ENCODE peak calls at places on chromosomes 12 and 14, in ten cellular contexts. One of them, this sample, is unnamed.
A peak's percentile ranks its signal among the peaks of the same experiment; 100 is the strongest.

GRCh38 chr12:122106891-122107660 is 28.5 kb downstream of the MLXIP start:
- DNase-seq in activated T-cell treated with anti-CD3 and anti-CD28 coated beads for 48 hours: no peak
- DNase-seq in SHP77: peak; percentile 62
- DNase-seq in Daoy: peak; percentile 82
- DNase-seq in stimulated activated CD4-positive, alpha-beta T cell treated with anti-CD3 and anti-CD28 coated beads, Interleukin-4, amount 100 ng/mL, for 48 hours: no peak
- DNase-seq in NCI-H524: no peak
- DNase-seq in T47D: no peak
- DNase-seq in effector CD8-positive, alpha-beta T cell: no peak
- DNase-seq in RCC 7860: peak; percentile 61
- DNase-seq in stimulated activated CD8-positive, alpha-beta memory T cell treated with anti-CD3 and anti-CD28 coated beads, Interleukin-4, amount 100 ng/mL, for 1 hour: no peak
- DNase-seq in this sample: no peak

GRCh38 chr14:98173291-98173690 is 1098.7 kb downstream of the BCL11B start:
- DNase-seq in stimulated activated CD8-positive, alpha-beta memory T cell treated with anti-CD3 and anti-CD28 coated beads, Interleukin-4, amount 100 ng/mL, for 1 hour: peak; percentile 55
- DNase-seq in T47D: no peak
- DNase-seq in Daoy: no peak
- DNase-seq in activated T-cell treated with anti-CD3 and anti-CD28 coated beads for 48 hours: no peak
- DNase-seq in NCI-H524: no peak
- DNase-seq in RCC 7860: no peak
- DNase-seq in effector CD8-positive, alpha-beta T cell: peak; percentile 29
- DNase-seq in SHP77: no peak
- DNase-seq in stimulated activated CD4-positive, alpha-beta T cell treated with anti-CD3 and anti-CD28 coated beads, Interleukin-4, amount 100 ng/mL, for 48 hours: no peak
- DNase-seq in this sample: no peak

GRCh38 chr14:99684356-99684952 is 356 bp downstream of the CYP46A1 start:
- DNase-seq in activated T-cell treated with anti-CD3 and anti-CD28 coated beads for 48 hours: no peak
- DNase-seq in T47D: no peak
- DNase-seq in SHP77: no peak
- DNase-seq in effector CD8-positive, alpha-beta T cell: peak; percentile 53
- DNase-seq in Daoy: peak; percentile 35
- DNase-seq in stimulated activated CD8-positive, alpha-beta memory T cell treated with anti-CD3 and anti-CD28 coated beads, Interleukin-4, amount 100 ng/mL, for 1 hour: no peak
- DNase-seq in stimulated activated CD4-positive, alpha-beta T cell treated with anti-CD3 and anti-CD28 coated beads, Interleukin-4, amount 100 ng/mL, for 48 hours: no peak
- DNase-seq in NCI-H524: peak; percentile 66
- DNase-seq in RCC 7860: no peak
- DNase-seq in this sample: no peak

GRCh38 chr12:11545438-11546330 is 103.8 kb upstream of the ETV6 start:
- DNase-seq in RCC 7860: no peak
- DNase-seq in SHP77: no peak
- DNase-seq in T47D: no peak
- DNase-seq in stimulated activated CD4-positive, alpha-beta T cell treated with anti-CD3 and anti-CD28 coated beads, Interleukin-4, amount 100 ng/mL, for 48 hours: peak; percentile 32
- DNase-seq in NCI-H524: no peak
- DNase-seq in activated T-cell treated with anti-CD3 and anti-CD28 coated beads for 48 hours: no peak
- DNase-seq in Daoy: peak; percentile 24
- DNase-seq in effector CD8-positive, alpha-beta T cell: peak; percentile 11
- DNase-seq in stimulated activated CD8-positive, alpha-beta memory T cell treated with anti-CD3 and anti-CD28 coated beads, Interleukin-4, amount 100 ng/mL, for 1 hour: peak; percentile 12
- DNase-seq in this sample: peak; percentile 30

GRCh38 chr12:104866286-104866685 is 91.8 kb downstream of the SLC41A2 start:
- DNase-seq in Daoy: peak; percentile 12
- DNase-seq in SHP77: no peak
- DNase-seq in RCC 7860: no peak
- DNase-seq in stimulated activated CD4-positive, alpha-beta T cell treated with anti-CD3 and anti-CD28 coated beads, Interleukin-4, amount 100 ng/mL, for 48 hours: no peak
- DNase-seq in NCI-H524: no peak
- DNase-seq in T47D: no peak
- DNase-seq in effector CD8-positive, alpha-beta T cell: no peak
- DNase-seq in stimulated activated CD8-positive, alpha-beta memory T cell treated with anti-CD3 and anti-CD28 coated beads, Interleukin-4, amount 100 ng/mL, for 1 hour: no peak
- DNase-seq in activated T-cell treated with anti-CD3 and anti-CD28 coated beads for 48 hours: no peak
- DNase-seq in this sample: peak; percentile 52

GRCh38 chr12:71124833-71125460 is 32.9 kb downstream of the TSPAN8 start:
- DNase-seq in stimulated activated CD4-positive, alpha-beta T cell treated with anti-CD3 and anti-CD28 coated beads, Interleukin-4, amount 100 ng/mL, for 48 hours: no peak
- DNase-seq in Daoy: no peak
- DNase-seq in T47D: no peak
- DNase-seq in SHP77: no peak
- DNase-seq in RCC 7860: no peak
- DNase-seq in stimulated activated CD8-positive, alpha-beta memory T cell treated with anti-CD3 and anti-CD28 coated beads, Interleukin-4, amount 100 ng/mL, for 1 hour: no peak
- DNase-seq in activated T-cell treated with anti-CD3 and anti-CD28 coated beads for 48 hours: no peak
- DNase-seq in NCI-H524: peak; percentile 24
- DNase-seq in effector CD8-positive, alpha-beta T cell: no peak
- DNase-seq in this sample: no peak

GRCh38 chr12:122072031-122072970 is 6.3 kb upstream of the MLXIP start:
- DNase-seq in RCC 7860: peak; percentile 78
- DNase-seq in T47D: peak; percentile 86
- DNase-seq in activated T-cell treated with anti-CD3 and anti-CD28 coated beads for 48 hours: no peak
- DNase-seq in SHP77: no peak
- DNase-seq in effector CD8-positive, alpha-beta T cell: no peak
- DNase-seq in NCI-H524: no peak
- DNase-seq in Daoy: peak; percentile 80
- DNase-seq in stimulated activated CD4-positive, alpha-beta T cell treated with anti-CD3 and anti-CD28 coated beads, Interleukin-4, amount 100 ng/mL, for 48 hours: no peak
- DNase-seq in stimulated activated CD8-positive, alpha-beta memory T cell treated with anti-CD3 and anti-CD28 coated beads, Interleukin-4, amount 100 ng/mL, for 1 hour: no peak
- DNase-seq in this sample: no peak

GRCh38 chr12:53990311-53991076 is 5.5 kb downstream of the HOXC10 start:
- DNase-seq in NCI-H524: no peak
- DNase-seq in activated T-cell treated with anti-CD3 and anti-CD28 coated beads for 48 hours: no peak
- DNase-seq in stimulated activated CD8-positive, alpha-beta memory T cell treated with anti-CD3 and anti-CD28 coated beads, Interleukin-4, amount 100 ng/mL, for 1 hour: no peak
- DNase-seq in Daoy: no peak
- DNase-seq in SHP77: no peak
- DNase-seq in stimulated activated CD4-positive, alpha-beta T cell treated with anti-CD3 and anti-CD28 coated beads, Interleukin-4, amount 100 ng/mL, for 48 hours: no peak
- DNase-seq in T47D: peak; percentile 75
- DNase-seq in effector CD8-positive, alpha-beta T cell: no peak
- DNase-seq in RCC 7860: peak; percentile 49
- DNase-seq in this sample: no peak

GRCh38 chr12:123828871-123829547 is 66.9 kb downstream of the DNAH10 start:
- DNase-seq in activated T-cell treated with anti-CD3 and anti-CD28 coated beads for 48 hours: no peak
- DNase-seq in RCC 7860: no peak
- DNase-seq in effector CD8-positive, alpha-beta T cell: no peak
- DNase-seq in SHP77: no peak
- DNase-seq in Daoy: peak; percentile 31
- DNase-seq in stimulated activated CD4-positive, alpha-beta T cell treated with anti-CD3 and anti-CD28 coated beads, Interleukin-4, amount 100 ng/mL, for 48 hours: no peak
- DNase-seq in T47D: no peak
- DNase-seq in stimulated activated CD8-positive, alpha-beta memory T cell treated with anti-CD3 and anti-CD28 coated beads, Interleukin-4, amount 100 ng/mL, for 1 hour: no peak
- DNase-seq in NCI-H524: no peak
- DNase-seq in this sample: no peak

GRCh38 chr12:132677492-132677891 is 9.7 kb downstream of the POLE start:
- DNase-seq in activated T-cell treated with anti-CD3 and anti-CD28 coated beads for 48 hours: no peak
- DNase-seq in T47D: no peak
- DNase-seq in RCC 7860: no peak
- DNase-seq in stimulated activated CD4-positive, alpha-beta T cell treated with anti-CD3 and anti-CD28 coated beads, Interleukin-4, amount 100 ng/mL, for 48 hours: no peak
- DNase-seq in NCI-H524: no peak
- DNase-seq in SHP77: no peak
- DNase-seq in effector CD8-positive, alpha-beta T cell: no peak
- DNase-seq in stimulated activated CD8-positive, alpha-beta memory T cell treated with anti-CD3 and anti-CD28 coated beads, Interleukin-4, amount 100 ng/mL, for 1 hour: no peak
- DNase-seq in Daoy: no peak
- DNase-seq in this sample: no peak

GRCh38 chr12:96255077-96255476 is 60.9 kb downstream of the ELK3 start:
- DNase-seq in effector CD8-positive, alpha-beta T cell: no peak
- DNase-seq in NCI-H524: no peak
- DNase-seq in RCC 7860: no peak
- DNase-seq in activated T-cell treated with anti-CD3 and anti-CD28 coated beads for 48 hours: no peak
- DNase-seq in T47D: no peak
- DNase-seq in Daoy: peak; percentile 33
- DNase-seq in SHP77: peak; percentile 60
- DNase-seq in stimulated activated CD4-positive, alpha-beta T cell treated with anti-CD3 and anti-CD28 coated beads, Interleukin-4, amount 100 ng/mL, for 48 hours: no peak
- DNase-seq in stimulated activated CD8-positive, alpha-beta memory T cell treated with anti-CD3 and anti-CD28 coated beads, Interleukin-4, amount 100 ng/mL, for 1 hour: no peak
- DNase-seq in this sample: peak; percentile 98